ENCODE peak calls at places on chromosomes 7 and 10, in nine cellular contexts. K is Panc1, B is breast epithelium, F is stomach, Z is HCT116, I is transverse colon, M is sigmoid colon, C is SK-N-SH, L is endothelial cell of umbilical vein. A is an unnamed sample. For H3K4me1, the result is how much of the 10 kb centered on the place peaks cover.

GRCh38 chr10:12605580-12606405 is 256.4 kb downstream of the CAMK1D start:
- DNase-seq in K (no peak), B (peak), F (peak), Z (no peak), I (peak), M (peak), C (no peak), L (no peak), A (peak)

GRCh38 chr10:111856631-111857030 is 326.9 kb downstream of the GPAM start:
- DNase-seq in K (no peak), B (no peak), F (no peak), Z (no peak), I (no peak), M (no peak), C (peak), L (no peak), A (no peak)

GRCh38 chr10:131856441-131857094 is 44.2 kb upstream of the PPP2R2D start:
- DNase-seq in K (no peak), B (no peak), F (no peak), Z (no peak), I (no peak), M (peak), C (peak), L (no peak), A (no peak)

GRCh38 chr10:122462533-122463465 is 1.4 kb downstream of the HTRA1 start:
- DNase-seq in K (no peak), B (peak), F (no peak), Z (no peak), I (no peak), M (peak), C (peak), L (peak), A (no peak)

GRCh38 chr10:68560916-68561691 is 967 bp downstream of the TET1 start:
- DNase-seq in K (no peak), B (no peak), F (no peak), Z (no peak), I (peak), M (peak), C (peak), L (no peak), A (peak)

GRCh38 chr7:27921081-27921836 is 181.3 kb downstream of the TAX1BP1 start:
- DNase-seq in K (peak), B (no peak), F (no peak), Z (peak), I (peak), M (no peak), C (peak), L (peak), A (no peak)

GRCh38 chr7:17307033-17307432 is 8.6 kb downstream of the AHR start:
- DNase-seq in K (no peak), B (no peak), F (no peak), Z (no peak), I (no peak), M (no peak), C (no peak), L (no peak), A (no peak)

GRCh38 chr7:107167483-107168232 is 1.1 kb upstream of the HBP1 start:
- DNase-seq in K (peak), B (no peak), F (peak), Z (peak), I (no peak), M (no peak), C (peak), L (peak), A (peak)

GRCh38 chr10:78927257-78927995 is 141.3 kb upstream of the ZMIZ1 start:
- DNase-seq in K (no peak), B (peak), F (peak), Z (peak), I (no peak), M (no peak), C (no peak), L (no peak), A (no peak)

GRCh38 chr7:5419523-5420107 is 4.0 kb downstream of the TNRC18 start:
- DNase-seq in K (no peak), B (no peak), F (peak), Z (no peak), I (no peak), M (no peak), C (no peak), L (peak), A (peak)

GRCh38 chr7:68963547-68963946 is 634.7 kb upstream of the AUTS2 start:
- DNase-seq in K (no peak), B (no peak), F (no peak), Z (no peak), I (no peak), M (peak), C (no peak), L (no peak), A (no peak)

GRCh38 chr10:43417950-43418768 is 9.2 kb upstream of the HNRNPF start:
- DNase-seq in K (no peak), B (no peak), F (no peak), Z (no peak), I (no peak), M (no peak), C (no peak), L (peak), A (no peak)
- TF ChIP-seq POLR2AphosphoS5 in K (no peak), B (no peak), F (no peak), Z (no peak), I (no peak), M (no peak), C (no peak), L (peak), A (no peak)

GRCh38 chr10:110209399-110209925 is 2.1 kb downstream of the MXI1 start:
- DNase-seq in K (no peak), B (peak), F (no peak), Z (peak), I (peak), M (peak), C (no peak), L (peak), A (no peak)

GRCh38 chr10:110209926-110210662 is 2.7 kb downstream of the MXI1 start:
- DNase-seq in K (no peak), B (no peak), F (peak), Z (no peak), I (peak), M (peak), C (peak), L (peak), A (no peak)

GRCh38 chr10:110206988-110207804 is at the start of gene MXI1:
- DNase-seq in K (no peak), B (no peak), F (peak), Z (peak), I (peak), M (peak), C (peak), L (peak), A (peak)

GRCh38 chr10:110207805-110208613 is 604 bp downstream of the MXI1 start:
- DNase-seq in K (no peak), B (no peak), F (peak), Z (no peak), I (peak), M (peak), C (peak), L (peak), A (peak)

DNA sequence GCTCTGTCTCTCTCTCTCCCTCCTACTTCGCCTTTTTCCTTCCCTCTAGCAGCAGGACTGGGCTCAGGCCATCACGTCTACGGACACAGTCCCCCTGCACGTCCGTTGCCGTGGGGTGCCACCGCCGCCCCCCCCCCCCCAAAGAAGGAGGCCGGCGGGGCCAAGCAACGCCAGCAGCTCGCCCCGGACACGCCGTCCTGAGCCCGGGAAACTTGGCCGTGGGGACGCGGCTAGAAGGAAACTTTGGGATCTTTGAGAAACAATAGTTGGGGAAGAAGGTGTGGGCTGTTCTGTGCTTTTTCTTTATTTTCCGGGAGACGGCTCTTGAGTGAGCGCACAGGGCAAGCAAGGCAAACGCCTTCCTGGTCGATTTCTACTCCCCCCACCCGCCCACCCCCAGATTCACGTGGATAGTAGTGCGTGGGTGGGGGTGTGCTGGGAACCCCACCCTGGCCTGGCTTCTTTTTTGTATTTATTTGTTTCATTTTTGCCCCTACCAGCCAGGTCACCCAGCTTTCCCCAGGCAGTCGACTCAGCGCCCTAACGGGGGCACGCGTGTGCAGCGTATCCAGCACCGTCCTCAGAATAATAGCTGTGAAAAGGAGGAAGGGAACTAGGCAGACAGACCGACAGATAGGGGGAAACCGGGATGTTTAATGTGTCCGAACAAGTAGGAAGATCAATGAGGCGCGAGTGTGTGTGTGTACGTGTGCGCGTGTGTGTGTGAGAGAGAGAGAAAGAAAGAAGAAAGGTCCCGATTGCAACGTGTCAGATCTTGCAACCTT is 1.4 kb downstream of the MXI1 start:
- DNase-seq in K (no peak), B (no peak), F (peak), Z (no peak), I (peak), M (peak), C (peak), L (peak), A (peak)
- TF ChIP-seq CTCF in K (peak), B (no peak), F (no peak), Z (no peak), I (peak), M (no peak), C (no peak), L (peak), A (no peak)

GRCh38 chr7:81883801-81884393 is 114.0 kb upstream of the HGF start:
- DNase-seq in K (no peak), B (no peak), F (no peak), Z (no peak), I (no peak), M (no peak), C (no peak), L (no peak), A (no peak)
- H3K4me1 ChIP-seq in K (under half), B (under half), F (under half), Z (under half), I (under half), M (under half), C (under half), L (under half), A (under half)

GRCh38 chr7:50834136-50834535 is 51.4 kb upstream of the GRB10 start:
- DNase-seq in K (no peak), B (no peak), F (no peak), Z (no peak), I (no peak), M (no peak), C (no peak), L (no peak), A (no peak)
- TF ChIP-seq POLR2AphosphoS5 in K (no peak), B (no peak), F (no peak), Z (no peak), I (no peak), M (no peak), C (no peak), L (no peak), A (no peak)

GRCh38 chr7:157992511-157993160 is 595.0 kb downstream of the PTPRN2 start:
- DNase-seq in K (no peak), B (no peak), F (no peak), Z (no peak), I (no peak), M (no peak), C (no peak), L (no peak), A (no peak)

GRCh38 chr7:157990226-157990877 is 597.3 kb downstream of the PTPRN2 start:
- DNase-seq in K (no peak), B (no peak), F (no peak), Z (no peak), I (no peak), M (no peak), C (no peak), L (no peak), A (no peak)

GRCh38 chr7:157990878-157991250 is 596.8 kb downstream of the PTPRN2 start:
- DNase-seq in K (no peak), B (no peak), F (no peak), Z (no peak), I (no peak), M (no peak), C (peak), L (no peak), A (no peak)

GRCh38 chr7:157991761-157992160 is 595.9 kb downstream of the PTPRN2 start:
- DNase-seq in K (no peak), B (no peak), F (no peak), Z (no peak), I (no peak), M (no peak), C (no peak), L (no peak), A (no peak)

DNA sequence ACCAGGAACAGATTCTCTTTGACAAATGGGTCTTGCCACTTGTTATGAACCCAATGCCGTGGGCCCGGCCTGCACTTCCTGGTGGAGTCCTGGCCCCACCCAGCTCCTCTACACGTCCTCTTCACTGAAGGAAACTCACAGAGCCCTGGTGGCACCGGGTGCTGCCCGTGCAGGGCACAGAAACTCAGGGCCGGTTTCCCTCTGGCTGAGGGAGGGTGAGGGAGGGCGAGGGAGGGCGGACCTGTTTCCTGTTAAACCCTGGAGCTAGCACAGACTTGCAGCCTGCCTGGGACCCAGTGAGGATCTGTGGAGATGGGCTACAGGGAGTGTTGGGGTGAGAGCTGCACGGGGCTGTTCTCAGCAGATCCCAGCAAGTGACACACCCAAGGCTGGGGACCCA is 596.3 kb downstream of the PTPRN2 start:
- DNase-seq in K (no peak), B (no peak), F (no peak), Z (no peak), I (peak), M (no peak), C (peak), L (no peak), A (no peak)
- TF ChIP-seq CTCF in K (no peak), B (no peak), F (no peak), Z (no peak), I (no peak), M (no peak), C (no peak), L (no peak), A (no peak)

GRCh38 chr7:20240080-20240926 is 23.1 kb upstream of the MACC1 start:
- DNase-seq in K (no peak), B (no peak), F (no peak), Z (no peak), I (no peak), M (no peak), C (no peak), L (no peak), A (no peak)
- H3K4me1 ChIP-seq in K (under half), B (under half), F (under half), Z (under half), I (under half), M (under half), C (under half), L (under half), A (under half)

DNA sequence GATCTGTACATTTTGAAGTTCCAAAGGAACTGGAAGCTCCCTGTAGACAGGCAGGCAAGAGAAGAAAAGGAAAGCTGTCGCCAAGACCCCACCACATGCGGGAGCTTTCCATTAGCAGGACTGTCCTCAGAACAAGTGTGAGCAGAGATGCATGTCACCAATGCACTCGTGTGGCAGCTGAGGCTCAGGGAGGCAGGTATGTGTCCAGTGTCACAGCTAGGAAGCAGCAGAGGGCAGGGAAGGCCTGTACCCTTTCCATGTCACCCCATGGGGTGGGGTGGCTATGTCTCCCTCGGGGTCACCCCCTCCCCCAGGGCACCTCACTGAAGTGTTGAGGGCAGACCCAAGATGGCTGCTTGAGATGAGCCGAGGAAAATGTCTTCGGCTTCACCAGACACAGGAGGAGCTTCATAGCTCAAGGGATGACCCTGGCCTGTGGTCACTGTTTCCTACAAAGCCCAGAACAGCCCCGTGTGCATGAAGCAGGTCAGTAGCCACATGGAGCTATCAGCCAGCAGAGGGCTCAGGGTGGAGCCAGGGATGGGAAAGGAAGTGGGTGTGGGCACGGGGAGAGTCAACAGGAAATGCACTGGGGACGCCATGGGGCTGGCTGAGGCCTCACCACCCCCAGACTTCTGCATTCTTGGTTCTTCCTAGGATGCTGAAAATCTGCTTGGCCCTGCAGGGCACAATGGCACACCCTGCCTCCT is 96.6 kb downstream of the FAM53B start:
- DNase-seq in K (no peak), B (no peak), F (peak), Z (peak), I (peak), M (peak), C (peak), L (peak), A (no peak)
- TF ChIP-seq POLR2AphosphoS5 in K (no peak), B (no peak), F (no peak), Z (no peak), I (peak), M (no peak), C (no peak), L (peak), A (peak)

DNA sequence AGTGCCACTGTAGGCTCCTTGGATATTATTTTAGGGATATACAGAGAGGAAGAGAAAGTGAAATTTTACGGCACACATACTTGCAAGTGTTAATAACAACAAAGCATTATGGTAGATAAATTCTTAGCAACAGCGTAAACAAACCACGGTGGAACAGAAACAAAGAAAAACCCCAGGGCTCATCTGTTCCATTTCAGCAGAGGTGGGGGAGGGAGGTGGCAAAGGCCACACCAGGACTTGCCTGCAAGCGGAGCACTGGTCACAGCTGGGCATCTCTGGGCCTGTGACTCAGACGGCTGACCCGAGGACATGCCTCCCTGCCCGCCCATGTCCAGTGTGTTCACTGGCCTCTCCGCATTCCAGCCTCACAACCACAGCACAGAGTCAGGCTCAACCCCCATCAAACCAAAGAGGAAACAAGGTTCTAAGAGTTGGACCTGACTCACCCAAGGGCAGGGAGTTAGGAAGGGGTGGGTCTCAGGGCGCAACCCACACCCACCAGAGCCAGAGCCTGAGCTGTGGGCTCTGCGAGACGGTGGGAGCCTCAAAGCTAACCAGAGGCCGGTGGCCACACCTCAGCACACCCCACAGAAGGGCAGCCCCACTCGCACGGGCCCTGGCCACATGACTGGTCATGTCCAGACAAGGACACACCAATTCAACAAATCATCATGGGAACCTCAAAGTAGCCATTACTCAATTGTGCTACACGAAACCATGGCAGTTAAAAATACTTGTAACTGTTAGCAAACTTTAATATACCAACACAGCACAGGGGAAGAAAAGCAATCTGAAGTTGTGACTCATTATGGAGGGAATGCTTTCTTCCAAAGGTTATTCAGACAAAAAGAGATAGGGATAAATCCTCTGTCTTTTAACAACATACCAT is 10.7 kb downstream of the ESYT2 start:
- DNase-seq in K (peak), B (peak), F (peak), Z (peak), I (peak), M (peak), C (peak), L (peak), A (peak)
- TF ChIP-seq CTCF in K (peak), B (no peak), F (no peak), Z (no peak), I (no peak), M (no peak), C (peak), L (no peak), A (no peak)

GRCh38 chr7:4203786-4204185 is 478.3 kb upstream of the FOXK1 start:
- DNase-seq in K (no peak), B (no peak), F (no peak), Z (no peak), I (no peak), M (no peak), C (no peak), L (no peak), A (no peak)
- H3K4me1 ChIP-seq in K (under half), B (under half), F (under half), Z (under half), I (under half), M (under half), C (under half), L (under half), A (under half)

DNA sequence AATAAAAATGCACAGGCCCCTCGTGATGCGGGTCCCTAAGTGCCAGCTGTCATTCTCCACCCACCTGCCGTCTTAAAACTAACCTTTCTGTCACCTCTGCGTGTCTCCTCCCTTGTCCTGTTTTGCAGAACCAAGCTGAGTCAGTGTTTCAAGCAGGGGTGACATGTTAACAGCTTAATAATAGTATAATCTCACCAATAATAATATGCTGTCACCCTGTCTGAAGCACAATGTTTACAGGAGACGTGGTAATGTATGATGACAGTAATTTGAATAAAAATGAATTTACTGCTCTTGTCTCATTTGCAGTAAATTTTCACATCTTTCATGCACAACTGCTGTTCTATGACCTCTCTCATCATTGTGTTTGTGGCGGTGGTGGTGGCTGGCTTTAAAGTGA is 430.4 kb upstream of the MKI67 start:
- DNase-seq in K (no peak), B (no peak), F (no peak), Z (no peak), I (no peak), M (no peak), C (no peak), L (no peak), A (no peak)
- TF ChIP-seq POLR2AphosphoS5 in K (no peak), B (no peak), F (no peak), Z (no peak), I (no peak), M (no peak), C (no peak), L (no peak), A (no peak)